ENCODE peak calls at places on chromosomes 3 and 15, in five cellular contexts. R is HFF-Myc; O is PC-9; Q is IMR-90; D is CD8-positive, alpha-beta T cell. G is an unnamed sample.

GRCh38 chr3:127419140-127419539 is 131.3 kb upstream of the PRR20G start:
- DNase-seq in R (no peak), O (no peak), Q (no peak), D (no peak), G (no peak)

GRCh38 chr3:193836918-193837317 is 243.9 kb downstream of the OPA1 start:
- DNase-seq in R (no peak), O (no peak), Q (no peak), D (no peak), G (no peak)

GRCh38 chr3:8882617-8883016 is 80.7 kb downstream of the RAD18 start:
- DNase-seq in R (no peak), O (no peak), Q (no peak), D (no peak), G (no peak)

GRCh38 chr15:82951472-82952155 is 906 bp downstream of the HOMER2 start:
- DNase-seq in R (no peak), O (no peak), Q (no peak), D (no peak), G (no peak)

GRCh38 chr3:157271283-157271882 is 111.4 kb upstream of the CCNL1 start:
- DNase-seq in R (no peak), O (no peak), Q (no peak), D (no peak), G (no peak)

GRCh38 chr3:157175678-157176077 is 15.7 kb upstream of the CCNL1 start:
- DNase-seq in R (no peak), O (peak; percentile 20), Q (no peak), D (peak; percentile 23), G (no peak)

GRCh38 chr3:152554980-152555379 is 280.0 kb upstream of the P2RY1 start:
- DNase-seq in R (no peak), O (no peak), Q (peak; percentile 1), D (no peak), G (no peak)

GRCh38 chr3:37779289-37780152 is 82.2 kb upstream of the CTDSPL start:
- DNase-seq in R (peak; percentile 50), O (peak; percentile 8), Q (peak; percentile 82), D (no peak), G (peak; percentile 22)

GRCh38 chr3:62874398-62875102 is 666 bp downstream of the CADPS start:
- DNase-seq in R (no peak), O (no peak), Q (no peak), D (no peak), G (peak; percentile 56)

GRCh38 chr3:11452988-11453847 is 181.0 kb downstream of the ATG7 start:
- DNase-seq in R (peak; percentile 43), O (no peak), Q (peak; percentile 81), D (no peak), G (no peak)

GRCh38 chr3:4710191-4710590 is 217.0 kb downstream of the ITPR1 start:
- DNase-seq in R (no peak), O (no peak), Q (no peak), D (no peak), G (no peak)

GRCh38 chr3:11625376-11626083 is 18.2 kb downstream of the VGLL4 start:
- DNase-seq in R (no peak), O (no peak), Q (no peak), D (no peak), G (no peak)

GRCh38 chr3:52121813-52122212 is 32.4 kb downstream of the POC1A start:
- DNase-seq in R (no peak), O (no peak), Q (no peak), D (no peak), G (no peak)

GRCh38 chr15:101295607-101296225 is 668 bp upstream of the SNRPA1 start:
- DNase-seq in R (no peak), O (no peak), Q (peak; percentile 72), D (no peak), G (no peak)

GRCh38 chr3:25895031-25895430 is 105.1 kb downstream of the OXSM start:
- DNase-seq in R (no peak), O (no peak), Q (peak; percentile 21), D (no peak), G (no peak)

GRCh38 chr3:71265365-71265935 is 318.1 kb downstream of the FOXP1 start:
- DNase-seq in R (no peak), O (no peak), Q (no peak), D (no peak), G (no peak)

GRCh38 chr3:141386611-141387110 is 18.4 kb downstream of the ZBTB38 start:
- DNase-seq in R (no peak), O (no peak), Q (peak; percentile 83), D (no peak), G (no peak)

GRCh38 chr3:67459131-67459530 is 195.3 kb downstream of the SUCLG2 start:
- DNase-seq in R (no peak), O (no peak), Q (peak; percentile 45), D (no peak), G (no peak)

GRCh38 chr3:29514912-29515311 is 234.0 kb downstream of the RBMS3 start:
- DNase-seq in R (no peak), O (no peak), Q (no peak), D (no peak), G (no peak)

GRCh38 chr15:89130194-89130593 is 41.9 kb downstream of the ABHD2 start:
- DNase-seq in R (no peak), O (no peak), Q (no peak), D (peak; percentile 13), G (no peak)

GRCh38 chr15:48722764-48723661 is 77.5 kb upstream of the FBN1 start:
- DNase-seq in R (peak; percentile 80), O (peak; percentile 53), Q (peak; percentile 94), D (no peak), G (no peak)

GRCh38 chr15:95559875-95560394 is 770.6 kb upstream of the NR2F2 start:
- DNase-seq in R (peak; percentile 66), O (peak; percentile 28), Q (peak; percentile 97), D (no peak), G (no peak)

GRCh38 chr3:134357914-134358811 is 16.1 kb downstream of the AMOTL2 start:
- DNase-seq in R (peak; percentile 98), O (peak; percentile 91), Q (peak; percentile 96), D (no peak), G (no peak)
- TF ChIP-seq CTCF in R (peak; percentile 50), O (peak; percentile 59), Q (peak; percentile 29), D (no peak), G (peak; percentile 37)

GRCh38 chr15:64751464-64751863 is 23.9 kb downstream of the RBPMS2 start:
- DNase-seq in R (no peak), O (no peak), Q (no peak), D (no peak), G (no peak)
- TF ChIP-seq CTCF in R (no peak), O (no peak), Q (no peak), D (no peak), G (no peak)

GRCh38 chr15:66130496-66131014 is 123.0 kb downstream of the MEGF11 start:
- DNase-seq in R (no peak), O (no peak), Q (no peak), D (no peak), G (no peak)
- TF ChIP-seq CTCF in R (no peak), O (no peak), Q (no peak), D (no peak), G (no peak)

DNA sequence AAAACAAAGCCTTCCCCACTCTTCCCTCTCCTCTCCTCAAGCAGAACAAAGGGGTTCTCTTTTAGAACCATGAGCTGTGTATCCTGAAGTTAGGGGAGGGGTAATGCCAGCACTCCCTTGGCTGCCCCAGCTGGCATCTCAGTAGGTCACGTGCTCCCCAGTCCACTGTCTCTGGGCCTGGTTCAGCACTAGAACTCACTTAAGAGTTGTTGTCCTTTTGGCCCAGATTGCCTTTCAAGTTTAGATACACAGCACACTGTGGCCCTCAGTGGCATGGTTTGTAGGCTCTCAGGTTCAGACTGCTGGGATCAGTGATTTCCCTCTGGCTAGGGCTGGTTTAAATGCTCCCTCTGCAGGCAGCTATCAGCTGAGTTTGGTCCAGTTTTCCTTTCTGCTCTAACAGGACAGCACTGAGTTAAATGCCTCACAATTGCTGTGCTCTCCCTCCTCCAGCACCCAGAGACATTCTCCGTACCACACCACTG is 188.4 kb upstream of the ST8SIA2 start:
- DNase-seq in R (no peak), O (no peak), Q (no peak), D (no peak), G (no peak)
- TF ChIP-seq CTCF in R (no peak), O (no peak), Q (no peak), D (no peak), G (peak; percentile 40)